ENCODE peak calls at places on chromosomes 7 and 10, in four cellular contexts. Z is T-helper 22 cell, T is NCI-H1105, B is T follicular helper cell. C is an unnamed sample.

GRCh38 chr7:1647961-1648631 is 22.0 kb upstream of the ELFN1 start:
- DNase-seq in Z (no peak), B (no peak), T (no peak), C (no peak)

GRCh38 chr7:107559864-107560263 is 3.9 kb downstream of the COG5 start:
- DNase-seq in B (no peak), Z (no peak), T (no peak), C (no peak)

GRCh38 chr7:106538638-106539037 is 122.3 kb downstream of the CCDC71L start:
- DNase-seq in Z (no peak), T (no peak), B (no peak), C (no peak)

GRCh38 chr7:73308665-73309214 is at the start of gene NSUN5:
- DNase-seq in B (peak), Z (peak), T (peak), C (peak)

GRCh38 chr10:110460111-110460809 is 37.4 kb upstream of the DUSP5 start:
- DNase-seq in Z (no peak), B (no peak), T (no peak), C (no peak)

GRCh38 chr10:3654496-3654895 is 130.5 kb downstream of the KLF6 start:
- DNase-seq in Z (no peak), T (no peak), B (no peak), C (no peak)

GRCh38 chr10:132077091-132077490 is 11.3 kb downstream of the JAKMIP3 start:
- DNase-seq in B (no peak), Z (no peak), T (no peak), C (no peak)

GRCh38 chr10:51683031-51683830 is 16.2 kb downstream of the CSTF2T start:
- DNase-seq in B (no peak), Z (no peak), T (no peak), C (no peak)

GRCh38 chr7:13282377-13282980 is 595.0 kb downstream of the ARL4A start:
- DNase-seq in B (no peak), Z (no peak), T (peak), C (no peak)

GRCh38 chr10:124745678-124746077 is 1.5 kb upstream of the FAM53B start:
- DNase-seq in B (no peak), Z (no peak), T (peak), C (no peak)

GRCh38 chr7:55478700-55479099 is 93.6 kb downstream of the VOPP1 start:
- DNase-seq in Z (no peak), B (no peak), T (no peak), C (no peak)

GRCh38 chr7:92699560-92699959 is 109.4 kb upstream of the FAM133B start:
- DNase-seq in B (no peak), Z (no peak), T (no peak), C (no peak)